ENCODE peak calls at places on chromosomes 3 and 15, in ten cellular contexts. Z, C, Q, V, U, L, X, A, G and R are unnamed samples.

GRCh38 chr3:119240101-119240581 is 537 bp downstream of the B4GALT4 start:
- DNase-seq in Z (no peak), G (peak; percentile 14), U (peak; percentile 37), A (no peak), V (no peak), X (no peak), L (no peak), C (peak; percentile 17), Q (peak; percentile 7), R (no peak)

GRCh38 chr15:101801048-101801447 is 2.3 kb upstream of the OR4F6 start:
- DNase-seq in G (no peak), L (no peak), U (peak; percentile 6), A (no peak), C (no peak), Z (no peak), X (no peak), Q (no peak), V (no peak), R (no peak)

GRCh38 chr15:40776537-40777141 is 6.9 kb downstream of the C15orf62 start:
- DNase-seq in Q (no peak), U (no peak), C (peak; percentile 89), A (no peak), X (no peak), V (no peak), Z (no peak), L (no peak), G (peak; percentile 88), R (no peak)

GRCh38 chr15:77513226-77513625 is 92.5 kb downstream of the HMG20A start:
- DNase-seq in X (no peak), L (no peak), Z (no peak), Q (no peak), V (no peak), G (no peak), U (no peak), C (no peak), A (no peak), R (no peak)

GRCh38 chr3:36944641-36945270 is at the start of gene TRANK1:
- DNase-seq in V (peak; percentile 74), U (peak; percentile 15), C (no peak), Q (peak; percentile 11), X (peak; percentile 35), Z (peak; percentile 26), L (peak; percentile 63), G (peak; percentile 11), A (peak; percentile 42), R (no peak)

GRCh38 chr3:99663981-99664380 is 25.6 kb downstream of the COL8A1 start:
- DNase-seq in X (peak; percentile 73), A (no peak), G (no peak), V (no peak), L (no peak), Q (no peak), U (no peak), Z (no peak), C (no peak), R (no peak)

GRCh38 chr3:102400142-102400541 is 34.7 kb upstream of the ZPLD1 start:
- DNase-seq in Q (no peak), Z (no peak), G (no peak), A (no peak), L (no peak), X (no peak), V (no peak), C (peak; percentile 60), U (no peak), R (no peak)

GRCh38 chr3:131217296-131217741 is 164.3 kb upstream of the NUDT16 start:
- DNase-seq in A (no peak), Q (no peak), Z (no peak), X (no peak), U (no peak), G (peak; percentile 42), L (no peak), V (no peak), C (peak; percentile 50), R (no peak)

GRCh38 chr3:139093840-139094239 is 49.1 kb upstream of the PRR23C start:
- DNase-seq in V (no peak), U (no peak), Z (no peak), G (no peak), A (no peak), C (no peak), L (no peak), Q (no peak), X (no peak), R (no peak)

GRCh38 chr3:170226426-170226960 is 4.3 kb downstream of the PRKCI start:
- DNase-seq in X (no peak), G (no peak), C (no peak), Z (no peak), Q (no peak), U (no peak), A (no peak), V (no peak), L (no peak), R (no peak)

GRCh38 chr3:14646589-14647413 is 4.8 kb upstream of the CCDC174 start:
- DNase-seq in V (no peak), A (no peak), U (no peak), X (no peak), C (no peak), Z (peak; percentile 92), L (no peak), Q (no peak), G (no peak), R (no peak)

GRCh38 chr3:18988619-18989229 is 159.6 kb upstream of the KCNH8 start:
- DNase-seq in L (no peak), G (no peak), A (no peak), U (peak; percentile 42), X (no peak), V (no peak), Z (peak; percentile 46), Q (peak; percentile 9), C (peak; percentile 8), R (no peak)

GRCh38 chr15:59436774-59437472 is 1.1 kb upstream of the FAM81A start:
- DNase-seq in C (no peak), A (no peak), U (peak; percentile 53), X (peak; percentile 24), V (no peak), L (no peak), Q (no peak), G (no peak), Z (no peak), R (no peak)

GRCh38 chr15:47711654-47712053 is 5.7 kb upstream of the SEMA6D start:
- DNase-seq in A (no peak), Q (no peak), U (no peak), G (no peak), L (no peak), C (peak; percentile 5), Z (peak; percentile 22), V (no peak), X (peak; percentile 26), R (no peak)

GRCh38 chr15:25847066-25847465 is 16.1 kb downstream of the ATP10A start:
- DNase-seq in Z (no peak), U (no peak), A (no peak), L (no peak), V (no peak), C (no peak), G (no peak), Q (no peak), X (no peak), R (no peak)

GRCh38 chr15:63539517-63539916 is 35.1 kb downstream of the USP3 start:
- DNase-seq in L (no peak), C (no peak), G (no peak), V (no peak), U (peak; percentile 82), Q (peak; percentile 11), A (peak; percentile 48), X (peak; percentile 69), Z (peak; percentile 29), R (no peak)

GRCh38 chr3:171453175-171453868 is 6.9 kb downstream of the TNIK start:
- DNase-seq in L (no peak), U (peak; percentile 67), V (no peak), G (no peak), X (no peak), C (no peak), Q (peak; percentile 63), A (no peak), Z (peak; percentile 47), R (no peak)
- TF ChIP-seq CTCF in L (peak; percentile 16), U (peak; percentile 41), V (no peak), G (no peak), X (peak; percentile 20), C (peak; percentile 14), Q (peak; percentile 75), A (peak; percentile 43), Z (peak; percentile 50), R (peak; percentile 15)

DNA sequence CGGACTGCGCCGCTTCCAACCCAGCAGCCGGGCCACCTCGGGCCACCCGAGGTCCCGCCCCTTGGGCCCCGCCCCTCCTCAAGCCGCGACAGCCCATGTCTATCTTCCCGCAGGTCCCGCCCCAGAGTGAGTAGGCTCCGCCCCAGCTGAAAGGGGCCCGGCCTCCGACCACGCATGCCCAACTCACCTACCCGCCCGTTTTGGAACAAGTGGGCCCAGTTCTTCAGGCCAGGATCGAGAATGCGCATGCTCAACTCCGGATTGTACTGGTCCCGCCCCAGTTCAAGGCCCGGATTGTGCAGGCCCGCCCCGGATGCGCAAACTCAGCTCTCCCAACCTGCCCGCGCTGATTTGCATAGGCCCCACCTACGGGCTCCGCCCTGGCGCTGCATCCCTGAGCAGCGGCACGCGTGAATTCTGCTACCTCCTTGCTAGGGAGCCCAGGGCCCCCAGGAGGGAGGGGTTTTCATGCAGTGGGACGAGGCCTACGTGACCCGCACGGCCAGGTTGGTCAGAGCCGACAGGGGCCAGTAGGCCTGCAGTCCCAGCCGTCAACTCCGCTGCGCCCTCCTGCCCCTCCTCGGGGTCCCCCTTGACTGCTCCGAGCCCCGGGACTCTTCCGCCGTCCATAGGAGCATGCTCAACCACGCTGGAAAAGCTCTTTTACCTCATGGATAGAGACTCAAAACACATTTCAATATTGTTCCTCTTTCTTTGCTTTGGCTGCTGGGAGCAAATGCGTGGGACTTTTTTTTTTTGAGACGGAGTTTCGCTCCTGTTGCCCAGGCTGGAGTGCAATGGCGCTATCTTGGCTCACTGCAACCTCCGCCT is at the start of gene PFKFB4:
- DNase-seq in Z (peak; percentile 99), V (peak; percentile 100), U (peak; percentile 99), L (peak; percentile 99), G (peak; percentile 99), A (peak; percentile 99), Q (peak; percentile 97), C (peak; percentile 99), X (peak; percentile 99), R (peak; percentile 94)
- TF ChIP-seq CTCF in Z (no peak), V (no peak), U (no peak), L (peak; percentile 28), G (no peak), A (peak; percentile 38), Q (no peak), C (no peak), X (no peak), R (no peak)

DNA sequence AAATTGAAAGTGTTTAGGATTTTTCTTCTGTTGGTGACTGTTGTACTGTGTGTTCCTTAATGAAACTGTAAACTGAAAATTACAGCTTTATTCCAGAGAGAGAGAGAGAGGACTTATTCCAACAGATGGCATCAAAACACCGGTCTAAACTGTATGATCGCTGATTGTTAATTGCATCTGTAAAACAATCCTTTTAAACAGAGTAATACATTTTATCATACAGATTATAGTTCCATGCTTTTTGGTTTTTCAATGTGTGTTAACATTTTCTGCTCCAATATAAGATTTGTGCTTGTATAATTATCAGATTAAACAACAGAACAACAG is 289.7 kb upstream of the DNAJC19 start:
- DNase-seq in U (no peak), Q (no peak), G (no peak), C (no peak), Z (no peak), A (no peak), V (no peak), X (no peak), L (no peak), R (no peak)
- TF ChIP-seq CTCF in U (no peak), Q (no peak), G (no peak), C (no peak), Z (no peak), A (peak; percentile 6), V (no peak), X (no peak), L (no peak), R (no peak)

GRCh38 chr3:39724233-39724846 is 85.1 kb upstream of the MYRIP start:
- DNase-seq in Z (peak; percentile 2), V (no peak), G (no peak), L (no peak), A (no peak), C (no peak), Q (no peak), U (no peak), X (peak; percentile 58), R (no peak)
- TF ChIP-seq CTCF in Z (peak; percentile 5), V (no peak), G (no peak), L (peak; percentile 62), A (peak; percentile 11), C (peak; percentile 24), Q (no peak), U (peak; percentile 35), X (peak; percentile 40), R (peak; percentile 42)